ENCODE peak calls at places on chromosomes 12 and 14, in five cellular contexts. Y is K562, Z is GM12892, R is HepG2, G is GM12878. S is an unnamed sample.

GRCh38 chr12:112705037-112705632 is 86.4 kb upstream of the RPH3A start:
- DNase-seq in Y (no peak), Z (no peak), R (no peak), G (no peak), S (no peak)

GRCh38 chr14:98896476-98896875 is 375.5 kb downstream of the BCL11B start:
- DNase-seq in Y (no peak), Z (no peak), R (no peak), G (no peak), S (no peak)

GRCh38 chr14:32259368-32260013 is 56.4 kb upstream of the RNU6-8 start:
- DNase-seq in Y (peak), Z (peak), R (peak), G (peak), S (no peak)

GRCh38 chr12:105324704-105325103 is 5.8 kb upstream of the C12orf75 start:
- DNase-seq in Y (no peak), Z (no peak), R (no peak), G (no peak), S (no peak)

GRCh38 chr12:124919646-124920352 is 5.3 kb upstream of the UBC start:
- DNase-seq in Y (no peak), Z (no peak), R (no peak), G (peak), S (no peak)

GRCh38 chr14:89304972-89305703 is 111.9 kb downstream of the FOXN3 start:
- DNase-seq in Y (no peak), Z (no peak), R (no peak), G (peak), S (no peak)

GRCh38 chr12:40033260-40033649 is 72.6 kb downstream of the SLC2A13 start:
- DNase-seq in Y (no peak), Z (no peak), R (no peak), G (no peak), S (no peak)

GRCh38 chr12:104910196-104910840 is 47.8 kb downstream of the SLC41A2 start:
- DNase-seq in Y (no peak), Z (no peak), R (no peak), G (no peak), S (no peak)

GRCh38 chr12:49974231-49974675 is 1.5 kb downstream of the AQP6 start:
- DNase-seq in Y (peak), Z (no peak), R (peak), G (no peak), S (no peak)

GRCh38 chr12:131219173-131220006 is 265.7 kb downstream of the ADGRD1 start:
- DNase-seq in Y (no peak), Z (no peak), R (no peak), G (no peak), S (no peak)

GRCh38 chr14:53710615-53711014 is 246.0 kb downstream of the BMP4 start:
- DNase-seq in Y (no peak), Z (no peak), R (no peak), G (no peak), S (no peak)

GRCh38 chr12:111178194-111179081 is 190.5 kb downstream of the PHETA1 start:
- DNase-seq in Y (no peak), Z (no peak), R (no peak), G (no peak), S (no peak)

GRCh38 chr14:96960598-96961116 is 163.5 kb downstream of the VRK1 start:
- DNase-seq in Y (no peak), Z (no peak), R (no peak), G (no peak), S (no peak)

GRCh38 chr14:24395609-24396580 is 2.9 kb upstream of the NYNRIN start:
- DNase-seq in Y (no peak), Z (no peak), R (no peak), G (no peak), S (no peak)

GRCh38 chr14:103522649-103523582 is at the start of gene CKB:
- DNase-seq in Y (peak), Z (no peak), R (no peak), G (no peak), S (no peak)

GRCh38 chr12:1810201-1810930 is 10.0 kb upstream of the LRTM2 start:
- DNase-seq in Y (peak), Z (no peak), R (no peak), G (no peak), S (no peak)

GRCh38 chr14:64209428-64210165 is 84.6 kb downstream of the ESR2 start:
- DNase-seq in Y (no peak), Z (no peak), R (no peak), G (peak), S (no peak)

GRCh38 chr12:130994821-130995375 is 41.2 kb downstream of the ADGRD1 start:
- DNase-seq in Y (no peak), Z (no peak), R (no peak), G (no peak), S (no peak)

GRCh38 chr12:74148849-74149248 is 388.8 kb upstream of the ATXN7L3B start:
- DNase-seq in Y (no peak), Z (no peak), R (no peak), G (no peak), S (no peak)
- TF ChIP-seq TAF1 in Y (no peak), Z (no peak), R (no peak), G (no peak), S (no peak)

GRCh38 chr14:33948143-33948962 is 2.5 kb downstream of the EGLN3 start:
- DNase-seq in Y (no peak), Z (no peak), R (no peak), G (no peak), S (no peak)

GRCh38 chr14:33952541-33952940 is 1.7 kb upstream of the EGLN3 start:
- DNase-seq in Y (no peak), Z (no peak), R (no peak), G (no peak), S (no peak)

GRCh38 chr14:33949051-33950037 is 1.5 kb downstream of the EGLN3 start:
- DNase-seq in Y (peak), Z (no peak), R (no peak), G (no peak), S (no peak)

GRCh38 chr14:33951183-33951840 is 438 bp upstream of the EGLN3 start:
- DNase-seq in Y (no peak), Z (no peak), R (no peak), G (no peak), S (no peak)

DNA sequence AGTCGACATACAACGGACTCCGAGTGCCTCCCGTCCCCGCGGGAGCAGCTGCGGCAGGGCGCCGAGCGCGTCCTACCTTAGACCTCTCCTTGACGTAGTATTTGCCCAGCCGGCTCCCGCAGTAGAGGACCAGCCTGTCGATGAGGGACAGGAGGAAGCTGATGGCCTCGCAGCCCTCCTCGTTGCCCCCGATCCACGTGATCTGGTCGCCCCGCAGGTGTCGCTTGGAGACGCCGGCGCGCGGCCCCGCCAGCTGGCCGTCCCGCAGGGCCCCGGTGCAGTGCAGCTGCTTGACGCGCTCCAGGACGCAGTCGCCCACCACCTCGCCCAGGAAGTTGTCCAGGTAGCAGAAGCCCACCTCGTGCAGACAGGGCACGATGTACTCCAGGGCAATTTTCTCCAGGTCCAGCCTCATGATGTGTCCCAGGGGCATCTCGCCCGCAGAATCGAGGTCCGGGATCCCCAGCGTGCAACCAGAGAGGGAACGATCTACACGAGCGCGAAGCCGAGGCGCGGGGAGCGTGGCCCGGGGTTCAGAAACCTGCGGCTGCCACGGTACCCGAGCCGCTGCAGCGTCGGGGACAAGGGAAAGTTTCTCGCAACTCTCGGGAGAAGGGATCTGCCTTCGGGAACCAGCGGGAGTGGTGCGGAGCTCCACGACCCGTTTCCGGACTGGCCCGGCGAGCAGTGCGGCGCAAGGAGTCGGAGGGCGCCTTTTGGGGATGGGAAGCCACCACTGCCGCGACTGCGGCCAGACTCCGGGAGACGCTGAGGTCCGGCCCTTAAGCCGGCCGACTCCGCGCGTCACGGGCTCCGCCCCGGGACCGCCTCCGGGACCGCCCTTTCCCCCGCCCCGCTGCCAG is at the start of gene EGLN3:
- DNase-seq in Y (peak), Z (peak), R (peak), G (no peak), S (peak)
- TF ChIP-seq POLR2A in Y (peak), Z (peak), R (no peak), G (peak), S (no peak)

DNA sequence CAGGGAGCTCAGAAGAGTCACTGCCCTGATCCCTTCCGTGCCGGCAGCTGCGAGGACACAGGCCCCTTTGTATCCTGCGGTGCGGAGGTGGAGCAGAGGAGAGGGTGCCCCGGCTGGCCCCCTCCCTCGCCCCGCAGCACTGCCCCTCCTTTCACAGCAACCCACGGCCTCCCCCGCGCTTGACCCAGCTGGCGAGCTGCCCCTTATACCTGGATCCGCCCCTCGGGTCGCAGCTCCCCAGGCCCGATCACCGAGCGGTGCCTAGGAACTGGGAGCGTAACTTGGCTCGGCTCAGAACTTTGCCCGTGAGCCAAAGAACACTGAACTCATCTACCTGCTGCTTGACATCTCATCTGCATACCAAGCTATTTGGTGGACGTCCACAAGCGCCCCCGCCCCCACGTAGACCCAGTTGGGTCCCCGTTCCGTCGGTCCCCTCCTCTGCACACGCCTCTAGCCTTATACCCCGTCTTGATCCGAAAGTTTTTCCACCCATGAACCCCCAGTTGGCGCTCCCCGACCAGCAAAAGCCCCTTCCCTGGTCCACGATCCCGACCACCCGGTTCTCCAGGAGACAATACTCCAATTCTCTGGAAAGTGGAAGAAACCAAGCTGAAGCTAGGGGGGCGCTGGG is 697 bp upstream of the DNAJC14 start:
- DNase-seq in Y (peak), Z (peak), R (no peak), G (no peak), S (peak)
- TF ChIP-seq TAF1 in Y (peak), Z (no peak), R (peak), G (no peak), S (no peak)

GRCh38 chr14:22982477-22983245 is at the start of gene AJUBA:
- DNase-seq in Y (peak), Z (peak), R (peak), G (no peak), S (peak)
- TF ChIP-seq POLR2A in Y (peak), Z (no peak), R (peak), G (no peak), S (no peak)

GRCh38 chr12:109943811-109944210 is 43.7 kb downstream of the TCHP start:
- DNase-seq in Y (no peak), Z (no peak), R (no peak), G (no peak), S (no peak)

GRCh38 chr12:109946505-109946904 is 46.4 kb downstream of the TCHP start:
- DNase-seq in Y (no peak), Z (no peak), R (no peak), G (no peak), S (no peak)

GRCh38 chr12:109946913-109947312 is 46.8 kb downstream of the TCHP start:
- DNase-seq in Y (no peak), Z (no peak), R (no peak), G (no peak), S (no peak)

GRCh38 chr12:109944561-109944960 is 44.5 kb downstream of the TCHP start:
- DNase-seq in Y (no peak), Z (no peak), R (no peak), G (no peak), S (no peak)

GRCh38 chr12:109944975-109945374 is 44.9 kb downstream of the TCHP start:
- DNase-seq in Y (no peak), Z (no peak), R (peak), G (no peak), S (no peak)
- TF ChIP-seq TAF1 in Y (no peak), Z (no peak), R (no peak), G (no peak), S (no peak)

DNA sequence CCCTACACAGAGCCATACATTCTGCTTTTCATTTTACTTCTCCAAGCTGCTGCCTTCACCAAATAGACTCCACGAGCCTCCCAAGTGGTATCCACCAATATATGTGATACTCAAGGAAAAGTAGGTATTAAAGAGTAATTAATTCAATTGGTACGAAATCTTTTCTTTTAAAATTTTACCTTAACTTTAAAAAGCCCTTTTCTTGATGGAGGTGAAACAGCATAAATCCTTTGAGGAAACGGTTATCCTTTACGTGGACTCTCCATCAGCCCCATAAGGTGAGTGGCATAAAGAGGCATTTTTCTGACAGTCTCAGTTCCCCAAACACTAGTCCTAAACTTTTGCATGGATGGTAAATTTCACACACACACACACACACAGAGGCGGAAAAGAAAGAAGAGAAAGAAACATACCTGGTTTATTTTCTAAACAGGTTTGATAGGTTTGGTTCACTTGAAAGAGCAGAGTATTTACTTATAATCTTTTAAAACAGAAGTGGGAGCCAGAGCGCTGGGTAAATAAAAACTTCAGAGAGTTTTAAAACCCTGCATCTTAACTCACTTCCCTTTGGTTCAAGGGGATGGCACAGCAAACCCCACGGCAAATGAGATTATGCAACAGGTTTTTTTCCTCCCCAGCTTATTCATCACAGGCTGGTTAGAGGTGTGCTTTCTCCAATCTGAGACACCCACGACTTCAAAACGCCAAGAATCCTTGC is 1.9 kb downstream of the DUSP16 start:
- DNase-seq in Y (peak), Z (no peak), R (peak), G (peak), S (no peak)
- TF ChIP-seq POLR2A in Y (no peak), Z (no peak), R (peak), G (no peak), S (peak)

DNA sequence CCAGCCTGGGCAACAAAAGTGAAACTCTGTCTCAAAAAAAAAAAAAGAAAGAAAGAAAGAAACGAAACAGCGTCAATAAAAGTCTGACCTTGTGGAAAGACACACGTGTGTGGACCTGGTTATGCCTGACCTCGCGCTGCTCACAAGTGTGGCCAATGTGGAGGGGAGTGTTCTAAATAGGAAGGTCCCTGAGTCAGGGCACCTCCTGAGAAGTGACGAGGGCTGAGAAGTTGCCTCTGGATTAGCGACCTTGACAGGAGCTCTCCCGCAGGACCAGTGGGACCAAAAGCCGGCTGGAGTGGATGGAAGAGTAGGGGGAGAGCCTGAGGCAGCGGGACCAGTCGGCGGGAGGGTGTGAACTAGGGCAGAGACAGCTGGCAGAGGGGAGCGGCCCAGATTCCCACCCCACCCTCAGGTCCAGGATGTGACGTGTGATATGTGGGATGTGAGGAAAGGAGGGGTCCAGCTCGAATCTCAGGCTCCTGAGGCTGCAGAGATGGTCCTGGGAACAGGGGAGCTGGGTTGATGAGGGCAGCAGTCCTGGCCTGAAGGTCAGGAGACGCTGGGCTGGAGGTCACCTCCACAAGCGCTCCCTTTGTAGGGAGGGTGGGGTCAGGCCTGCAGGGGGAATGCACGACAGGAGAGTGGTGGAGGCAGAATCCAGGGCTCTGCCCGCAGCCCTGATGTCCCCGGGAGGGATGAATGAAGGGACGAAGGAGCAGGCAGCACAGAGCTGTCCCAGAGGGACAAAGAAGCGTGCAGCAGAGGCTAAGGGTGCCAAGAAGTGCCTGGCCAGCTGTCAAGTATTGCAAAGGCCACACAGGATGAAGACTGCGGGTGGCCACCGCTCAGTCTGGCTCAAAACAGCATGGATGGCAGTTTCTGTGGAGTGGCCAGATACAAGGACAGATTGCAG is 24.8 kb upstream of the GPR68 start:
- DNase-seq in Y (no peak), Z (no peak), R (no peak), G (no peak), S (no peak)
- TF ChIP-seq TAF1 in Y (no peak), Z (no peak), R (no peak), G (no peak), S (no peak)

DNA sequence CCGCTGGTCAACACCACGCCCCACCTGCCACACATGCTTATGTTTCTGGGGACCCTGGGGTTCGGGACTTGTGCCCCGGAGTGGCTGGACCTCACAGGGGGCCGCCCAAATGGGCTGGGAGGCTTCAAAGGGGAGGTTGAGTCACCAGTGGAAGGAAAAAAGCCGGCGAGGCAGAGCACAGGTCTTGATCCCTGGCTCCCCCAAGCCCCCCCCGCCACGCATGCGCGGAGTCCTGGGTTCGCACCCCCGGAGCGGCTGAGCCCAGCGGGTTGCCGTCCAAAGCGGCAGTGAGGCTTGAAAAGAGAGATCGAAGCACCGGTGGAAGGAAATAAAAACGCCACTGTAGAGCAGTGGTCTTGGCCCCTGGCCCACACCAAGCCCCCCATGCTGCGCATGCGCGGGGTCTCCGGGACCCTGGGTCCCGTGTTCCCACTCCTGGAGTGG is 313.5 kb downstream of the ALG10 start:
- DNase-seq in Y (peak), Z (no peak), R (no peak), G (no peak), S (no peak)
- TF ChIP-seq POLR2A in Y (peak), Z (no peak), R (no peak), G (no peak), S (no peak)